ENCODE peak calls at places on chromosomes 7 and 10, in nine cellular contexts. One of them, this sample, is unnamed.

GRCh38 chr7:3092468-3092867 is 48.8 kb upstream of the CARD11 start:
- DNase-seq in neural crest cell: no peak
- DNase-seq in stimulated activated naive CD4-positive, alpha-beta T cell: peak; percentile 57
- DNase-seq in activated CD4-positive, alpha-beta T cell treated with anti-CD3 and anti-CD28 coated beads, Interleukin-2, amount 10 ng/mL, durations not matched to agents 7 days and 5 days: peak; percentile 83
- DNase-seq in naive thymus-derived CD8-positive, alpha-beta T cell: peak; percentile 85
- DNase-seq in left cardiac atrium: peak; percentile 45
- DNase-seq in stimulated activated CD4-positive, alpha-beta T cell treated with anti-CD3 and anti-CD28 coated beads, TNF-alpha, amount 100 ng/mL, for 48 hours: peak; percentile 48
- DNase-seq in LHCN-M2: peak; percentile 36
- DNase-seq in HepG2: no peak
- DNase-seq in this sample: peak; percentile 88

GRCh38 chr10:118970770-118971169 is 58.7 kb upstream of the NANOS1 start:
- DNase-seq in activated CD4-positive, alpha-beta T cell treated with anti-CD3 and anti-CD28 coated beads, Interleukin-2, amount 10 ng/mL, durations not matched to agents 7 days and 5 days: no peak
- DNase-seq in naive thymus-derived CD8-positive, alpha-beta T cell: no peak
- DNase-seq in stimulated activated naive CD4-positive, alpha-beta T cell: no peak
- DNase-seq in LHCN-M2: no peak
- DNase-seq in neural crest cell: no peak
- DNase-seq in stimulated activated CD4-positive, alpha-beta T cell treated with anti-CD3 and anti-CD28 coated beads, TNF-alpha, amount 100 ng/mL, for 48 hours: no peak
- DNase-seq in HepG2: no peak
- DNase-seq in left cardiac atrium: no peak
- DNase-seq in this sample: no peak

GRCh38 chr7:135792334-135792733 is 43.7 kb upstream of the FAM180A start:
- DNase-seq in HepG2: no peak
- DNase-seq in left cardiac atrium: no peak
- DNase-seq in neural crest cell: no peak
- DNase-seq in stimulated activated CD4-positive, alpha-beta T cell treated with anti-CD3 and anti-CD28 coated beads, TNF-alpha, amount 100 ng/mL, for 48 hours: no peak
- DNase-seq in naive thymus-derived CD8-positive, alpha-beta T cell: no peak
- DNase-seq in activated CD4-positive, alpha-beta T cell treated with anti-CD3 and anti-CD28 coated beads, Interleukin-2, amount 10 ng/mL, durations not matched to agents 7 days and 5 days: no peak
- DNase-seq in LHCN-M2: no peak
- DNase-seq in stimulated activated naive CD4-positive, alpha-beta T cell: no peak
- DNase-seq in this sample: no peak

GRCh38 chr7:7554021-7554432 is 12.7 kb upstream of the MIOS start:
- DNase-seq in naive thymus-derived CD8-positive, alpha-beta T cell: no peak
- DNase-seq in left cardiac atrium: no peak
- DNase-seq in activated CD4-positive, alpha-beta T cell treated with anti-CD3 and anti-CD28 coated beads, Interleukin-2, amount 10 ng/mL, durations not matched to agents 7 days and 5 days: no peak
- DNase-seq in LHCN-M2: peak; percentile 99
- DNase-seq in stimulated activated naive CD4-positive, alpha-beta T cell: no peak
- DNase-seq in HepG2: no peak
- DNase-seq in stimulated activated CD4-positive, alpha-beta T cell treated with anti-CD3 and anti-CD28 coated beads, TNF-alpha, amount 100 ng/mL, for 48 hours: no peak
- DNase-seq in neural crest cell: no peak
- DNase-seq in this sample: no peak

GRCh38 chr7:81714306-81714705 is 55.5 kb downstream of the HGF start:
- DNase-seq in HepG2: no peak
- DNase-seq in LHCN-M2: no peak
- DNase-seq in stimulated activated CD4-positive, alpha-beta T cell treated with anti-CD3 and anti-CD28 coated beads, TNF-alpha, amount 100 ng/mL, for 48 hours: no peak
- DNase-seq in stimulated activated naive CD4-positive, alpha-beta T cell: no peak
- DNase-seq in activated CD4-positive, alpha-beta T cell treated with anti-CD3 and anti-CD28 coated beads, Interleukin-2, amount 10 ng/mL, durations not matched to agents 7 days and 5 days: no peak
- DNase-seq in left cardiac atrium: no peak
- DNase-seq in naive thymus-derived CD8-positive, alpha-beta T cell: no peak
- DNase-seq in neural crest cell: no peak
- DNase-seq in this sample: no peak

GRCh38 chr7:106057962-106058901 is 53.9 kb downstream of the SYPL1 start:
- DNase-seq in activated CD4-positive, alpha-beta T cell treated with anti-CD3 and anti-CD28 coated beads, Interleukin-2, amount 10 ng/mL, durations not matched to agents 7 days and 5 days: no peak
- DNase-seq in stimulated activated naive CD4-positive, alpha-beta T cell: no peak
- DNase-seq in neural crest cell: peak; percentile 56
- DNase-seq in LHCN-M2: no peak
- DNase-seq in left cardiac atrium: no peak
- DNase-seq in stimulated activated CD4-positive, alpha-beta T cell treated with anti-CD3 and anti-CD28 coated beads, TNF-alpha, amount 100 ng/mL, for 48 hours: no peak
- DNase-seq in HepG2: peak; percentile 56
- DNase-seq in naive thymus-derived CD8-positive, alpha-beta T cell: peak; percentile 24
- DNase-seq in this sample: no peak

GRCh38 chr10:21052072-21052708 is 155.1 kb upstream of the NEBL start:
- DNase-seq in naive thymus-derived CD8-positive, alpha-beta T cell: no peak
- DNase-seq in stimulated activated CD4-positive, alpha-beta T cell treated with anti-CD3 and anti-CD28 coated beads, TNF-alpha, amount 100 ng/mL, for 48 hours: no peak
- DNase-seq in activated CD4-positive, alpha-beta T cell treated with anti-CD3 and anti-CD28 coated beads, Interleukin-2, amount 10 ng/mL, durations not matched to agents 7 days and 5 days: no peak
- DNase-seq in LHCN-M2: no peak
- DNase-seq in HepG2: no peak
- DNase-seq in left cardiac atrium: no peak
- DNase-seq in neural crest cell: no peak
- DNase-seq in stimulated activated naive CD4-positive, alpha-beta T cell: no peak
- DNase-seq in this sample: no peak

GRCh38 chr7:101453617-101454016 is 90.9 kb downstream of the COL26A1 start:
- DNase-seq in stimulated activated naive CD4-positive, alpha-beta T cell: no peak
- DNase-seq in left cardiac atrium: no peak
- DNase-seq in activated CD4-positive, alpha-beta T cell treated with anti-CD3 and anti-CD28 coated beads, Interleukin-2, amount 10 ng/mL, durations not matched to agents 7 days and 5 days: no peak
- DNase-seq in HepG2: no peak
- DNase-seq in stimulated activated CD4-positive, alpha-beta T cell treated with anti-CD3 and anti-CD28 coated beads, TNF-alpha, amount 100 ng/mL, for 48 hours: no peak
- DNase-seq in LHCN-M2: no peak
- DNase-seq in naive thymus-derived CD8-positive, alpha-beta T cell: no peak
- DNase-seq in neural crest cell: no peak
- DNase-seq in this sample: no peak

GRCh38 chr7:134943785-134944400 is 42.4 kb upstream of the AGBL3 start:
- DNase-seq in left cardiac atrium: no peak
- DNase-seq in neural crest cell: no peak
- DNase-seq in activated CD4-positive, alpha-beta T cell treated with anti-CD3 and anti-CD28 coated beads, Interleukin-2, amount 10 ng/mL, durations not matched to agents 7 days and 5 days: no peak
- DNase-seq in stimulated activated CD4-positive, alpha-beta T cell treated with anti-CD3 and anti-CD28 coated beads, TNF-alpha, amount 100 ng/mL, for 48 hours: no peak
- DNase-seq in HepG2: peak; percentile 57
- DNase-seq in stimulated activated naive CD4-positive, alpha-beta T cell: no peak
- DNase-seq in LHCN-M2: peak; percentile 33
- DNase-seq in naive thymus-derived CD8-positive, alpha-beta T cell: no peak
- DNase-seq in this sample: no peak

GRCh38 chr7:157689269-157690057 is 352.7 kb downstream of the DNAJB6 start:
- DNase-seq in neural crest cell: no peak
- DNase-seq in naive thymus-derived CD8-positive, alpha-beta T cell: no peak
- DNase-seq in stimulated activated CD4-positive, alpha-beta T cell treated with anti-CD3 and anti-CD28 coated beads, TNF-alpha, amount 100 ng/mL, for 48 hours: no peak
- DNase-seq in activated CD4-positive, alpha-beta T cell treated with anti-CD3 and anti-CD28 coated beads, Interleukin-2, amount 10 ng/mL, durations not matched to agents 7 days and 5 days: no peak
- DNase-seq in stimulated activated naive CD4-positive, alpha-beta T cell: no peak
- DNase-seq in left cardiac atrium: no peak
- DNase-seq in LHCN-M2: no peak
- DNase-seq in HepG2: no peak
- DNase-seq in this sample: no peak

GRCh38 chr7:104972510-104972909 is 41.5 kb upstream of the KMT2E start:
- DNase-seq in HepG2: no peak
- DNase-seq in stimulated activated CD4-positive, alpha-beta T cell treated with anti-CD3 and anti-CD28 coated beads, TNF-alpha, amount 100 ng/mL, for 48 hours: no peak
- DNase-seq in activated CD4-positive, alpha-beta T cell treated with anti-CD3 and anti-CD28 coated beads, Interleukin-2, amount 10 ng/mL, durations not matched to agents 7 days and 5 days: no peak
- DNase-seq in left cardiac atrium: no peak
- DNase-seq in naive thymus-derived CD8-positive, alpha-beta T cell: no peak
- DNase-seq in neural crest cell: no peak
- DNase-seq in stimulated activated naive CD4-positive, alpha-beta T cell: no peak
- DNase-seq in LHCN-M2: peak; percentile 73
- DNase-seq in this sample: no peak

GRCh38 chr7:37986780-37987380 is 66.4 kb downstream of the EPDR1 start:
- DNase-seq in LHCN-M2: peak; percentile 91
- DNase-seq in left cardiac atrium: no peak
- DNase-seq in stimulated activated CD4-positive, alpha-beta T cell treated with anti-CD3 and anti-CD28 coated beads, TNF-alpha, amount 100 ng/mL, for 48 hours: no peak
- DNase-seq in activated CD4-positive, alpha-beta T cell treated with anti-CD3 and anti-CD28 coated beads, Interleukin-2, amount 10 ng/mL, durations not matched to agents 7 days and 5 days: no peak
- DNase-seq in stimulated activated naive CD4-positive, alpha-beta T cell: no peak
- DNase-seq in neural crest cell: no peak
- DNase-seq in HepG2: no peak
- DNase-seq in naive thymus-derived CD8-positive, alpha-beta T cell: no peak
- DNase-seq in this sample: no peak

GRCh38 chr7:120304674-120305073 is 31.7 kb downstream of the KCND2 start:
- DNase-seq in activated CD4-positive, alpha-beta T cell treated with anti-CD3 and anti-CD28 coated beads, Interleukin-2, amount 10 ng/mL, durations not matched to agents 7 days and 5 days: no peak
- DNase-seq in LHCN-M2: no peak
- DNase-seq in stimulated activated naive CD4-positive, alpha-beta T cell: no peak
- DNase-seq in neural crest cell: no peak
- DNase-seq in stimulated activated CD4-positive, alpha-beta T cell treated with anti-CD3 and anti-CD28 coated beads, TNF-alpha, amount 100 ng/mL, for 48 hours: no peak
- DNase-seq in naive thymus-derived CD8-positive, alpha-beta T cell: no peak
- DNase-seq in HepG2: no peak
- DNase-seq in left cardiac atrium: no peak
- DNase-seq in this sample: no peak

This sample was measured in immature natural killer cell.